ENCODE peak calls at places on chromosomes 7 and 10, in five cellular contexts. I is NCI-H510A treated with DMSO at 0.1 percent for 48 hours; T is bronchial epithelial cell; F is stimulated activated CD4-positive, alpha-beta T cell treated with anti-CD3 and anti-CD28 coated beads, Interleukin-4, amount 100 ng/mL, for 24 hours; H is body of pancreas. V is an unnamed sample.

GRCh38 chr10:110916554-110917346 is 2.2 kb downstream of the BBIP1 start:
- DNase-seq in I (no peak), T (no peak), F (no peak), H (no peak), V (no peak)

GRCh38 chr10:124564881-124565280 is 103.3 kb downstream of the LHPP start:
- DNase-seq in I (no peak), T (no peak), F (no peak), H (no peak), V (no peak)

GRCh38 chr7:153034791-153035190 is 275.2 kb downstream of the ACTR3B start:
- DNase-seq in I (no peak), T (no peak), F (no peak), H (no peak), V (no peak)

GRCh38 chr7:30001953-30002352 is 12.4 kb upstream of the SCRN1 start:
- DNase-seq in I (no peak), T (no peak), F (no peak), H (no peak), V (peak; percentile 44)

GRCh38 chr10:127576751-127577161 is 27.6 kb downstream of the NPS start:
- DNase-seq in I (no peak), T (no peak), F (no peak), H (no peak), V (no peak)

GRCh38 chr10:11451640-11452260 is 159.7 kb downstream of the USP6NL start:
- DNase-seq in I (no peak), T (no peak), F (no peak), H (no peak), V (no peak)

GRCh38 chr7:138773817-138774216 is 24.0 kb upstream of the TMEM213 start:
- DNase-seq in I (peak; percentile 53), T (no peak), F (no peak), H (no peak), V (no peak)

GRCh38 chr10:95525033-95525418 is 36.1 kb downstream of the SORBS1 start:
- DNase-seq in I (no peak), T (no peak), F (no peak), H (no peak), V (no peak)

GRCh38 chr7:39732837-39733804 is 109.7 kb downstream of the RALA start:
- DNase-seq in I (peak; percentile 79), T (peak; percentile 86), F (peak; percentile 98), H (peak; percentile 90), V (peak; percentile 94)

GRCh38 chr7:93927585-93927984 is 6.0 kb downstream of the GNG11 start:
- DNase-seq in I (no peak), T (no peak), F (no peak), H (no peak), V (no peak)

GRCh38 chr7:39650676-39651075 is 27.3 kb downstream of the RALA start:
- DNase-seq in I (no peak), T (no peak), F (no peak), H (no peak), V (no peak)

GRCh38 chr10:33008499-33009243 is 50.6 kb upstream of the ITGB1 start:
- DNase-seq in I (peak; percentile 47), T (peak; percentile 82), F (peak; percentile 81), H (peak; percentile 77), V (peak; percentile 65)

GRCh38 chr7:143287935-143288826 is at the start of gene CASP2:
- DNase-seq in I (peak; percentile 84), T (peak; percentile 87), F (peak; percentile 98), H (peak; percentile 98), V (peak; percentile 98)

GRCh38 chr7:129122086-129122750 is 22.3 kb upstream of the TSPAN33 start:
- DNase-seq in I (no peak), T (no peak), F (no peak), H (no peak), V (no peak)

GRCh38 chr7:126658684-126659083 is 594.1 kb downstream of the GRM8 start:
- DNase-seq in I (peak; percentile 28), T (no peak), F (no peak), H (no peak), V (no peak)

GRCh38 chr10:27783660-27784059 is 38.0 kb upstream of the MKX start:
- DNase-seq in I (no peak), T (peak; percentile 49), F (peak; percentile 22), H (peak; percentile 21), V (no peak)

GRCh38 chr7:90587766-90588165 is 8.4 kb upstream of the CDK14 start:
- DNase-seq in I (no peak), T (no peak), F (no peak), H (no peak), V (peak; percentile 3)

GRCh38 chr10:14822879-14823755 is 14.7 kb downstream of the CDNF start:
- DNase-seq in I (peak; percentile 3), T (peak; percentile 32), F (peak; percentile 51), H (peak; percentile 33), V (peak; percentile 23)